ENCODE peak calls at places on chromosome 11, in five cellular contexts. One of them, this sample, is unnamed.

GRCh38 chr11:77967121-77967520 is 27.3 kb downstream of the INTS4 start:
- DNase-seq in fibroblast of pulmonary artery: no peak
- DNase-seq in A549: no peak
- DNase-seq in astrocyte of the cerebellum: no peak
- DNase-seq in heart right ventricle: no peak
- DNase-seq in this sample: no peak

GRCh38 chr11:20599424-20600346 is at the start of gene SLC6A5:
- DNase-seq in fibroblast of pulmonary artery: peak
- DNase-seq in A549: peak
- DNase-seq in heart right ventricle: peak
- DNase-seq in astrocyte of the cerebellum: peak
- DNase-seq in this sample: no peak

GRCh38 chr11:63635762-63636465 is 21.7 kb upstream of the PLAAT3 start:
- DNase-seq in astrocyte of the cerebellum: peak
- DNase-seq in fibroblast of pulmonary artery: peak
- DNase-seq in heart right ventricle: peak
- DNase-seq in A549: peak
- DNase-seq in this sample: no peak

GRCh38 chr11:19193916-19194315 is 7.9 kb downstream of the CSRP3 start:
- DNase-seq in astrocyte of the cerebellum: no peak
- DNase-seq in fibroblast of pulmonary artery: no peak
- DNase-seq in heart right ventricle: no peak
- DNase-seq in A549: no peak
- DNase-seq in this sample: no peak

GRCh38 chr11:82634091-82634490 is 99.6 kb downstream of the FAM181B start:
- DNase-seq in A549: no peak
- DNase-seq in astrocyte of the cerebellum: no peak
- DNase-seq in fibroblast of pulmonary artery: no peak
- DNase-seq in heart right ventricle: no peak
- DNase-seq in this sample: no peak

GRCh38 chr11:67054851-67055523 is 1.7 kb upstream of the RHOD start:
- DNase-seq in fibroblast of pulmonary artery: peak
- DNase-seq in astrocyte of the cerebellum: no peak
- DNase-seq in A549: peak
- DNase-seq in heart right ventricle: peak
- DNase-seq in this sample: peak

GRCh38 chr11:105489431-105489830 is 120.4 kb upstream of the GRIA4 start:
- DNase-seq in fibroblast of pulmonary artery: peak
- DNase-seq in heart right ventricle: no peak
- DNase-seq in A549: no peak
- DNase-seq in astrocyte of the cerebellum: peak
- DNase-seq in this sample: no peak

GRCh38 chr11:84345027-84345426 is 1058.9 kb upstream of the CCDC90B start:
- DNase-seq in A549: no peak
- DNase-seq in astrocyte of the cerebellum: no peak
- DNase-seq in fibroblast of pulmonary artery: no peak
- DNase-seq in heart right ventricle: no peak
- DNase-seq in this sample: no peak

GRCh38 chr11:74870485-74870884 is 78.4 kb downstream of the XRRA1 start:
- DNase-seq in A549: peak
- DNase-seq in astrocyte of the cerebellum: peak
- DNase-seq in fibroblast of pulmonary artery: peak
- DNase-seq in heart right ventricle: no peak
- DNase-seq in this sample: peak

GRCh38 chr11:8913961-8914660 is 3.1 kb downstream of the AKIP1 start:
- DNase-seq in fibroblast of pulmonary artery: peak
- DNase-seq in A549: peak
- DNase-seq in astrocyte of the cerebellum: no peak
- DNase-seq in heart right ventricle: no peak
- DNase-seq in this sample: no peak

GRCh38 chr11:12762696-12763324 is 88.6 kb downstream of the TEAD1 start:
- DNase-seq in astrocyte of the cerebellum: no peak
- DNase-seq in fibroblast of pulmonary artery: no peak
- DNase-seq in heart right ventricle: no peak
- DNase-seq in A549: no peak
- DNase-seq in this sample: no peak

GRCh38 chr11:18140145-18140544 is 7.8 kb downstream of the MRGPRX3 start:
- DNase-seq in fibroblast of pulmonary artery: no peak
- DNase-seq in A549: no peak
- DNase-seq in astrocyte of the cerebellum: no peak
- DNase-seq in heart right ventricle: no peak
- DNase-seq in this sample: no peak

GRCh38 chr11:125170406-125171031 is 6.0 kb downstream of the PKNOX2 start:
- DNase-seq in astrocyte of the cerebellum: peak
- DNase-seq in heart right ventricle: peak
- DNase-seq in fibroblast of pulmonary artery: peak
- DNase-seq in A549: no peak
- DNase-seq in this sample: no peak

GRCh38 chr11:27294654-27295053 is 68.4 kb downstream of the CCDC34 start:
- DNase-seq in fibroblast of pulmonary artery: no peak
- DNase-seq in A549: no peak
- DNase-seq in heart right ventricle: no peak
- DNase-seq in astrocyte of the cerebellum: no peak
- DNase-seq in this sample: no peak

GRCh38 chr11:77517753-77518152 is 43.9 kb upstream of the PAK1 start:
- DNase-seq in heart right ventricle: no peak
- DNase-seq in fibroblast of pulmonary artery: no peak
- DNase-seq in A549: no peak
- DNase-seq in astrocyte of the cerebellum: no peak
- DNase-seq in this sample: no peak

GRCh38 chr11:45791524-45791923 is 13.4 kb upstream of the SLC35C1 start:
- DNase-seq in fibroblast of pulmonary artery: no peak
- DNase-seq in heart right ventricle: no peak
- DNase-seq in astrocyte of the cerebellum: no peak
- DNase-seq in A549: no peak
- DNase-seq in this sample: no peak

GRCh38 chr11:122189259-122189658 is 73.2 kb upstream of the BLID start:
- DNase-seq in A549: peak
- DNase-seq in astrocyte of the cerebellum: peak
- DNase-seq in heart right ventricle: no peak
- DNase-seq in fibroblast of pulmonary artery: peak
- DNase-seq in this sample: peak

GRCh38 chr11:76808996-76809395 is 25.8 kb downstream of the TSKU start:
- DNase-seq in heart right ventricle: no peak
- DNase-seq in fibroblast of pulmonary artery: no peak
- DNase-seq in astrocyte of the cerebellum: no peak
- DNase-seq in A549: no peak
- DNase-seq in this sample: no peak

GRCh38 chr11:43952401-43953342 is 10.2 kb downstream of the C11orf96 start:
- DNase-seq in heart right ventricle: no peak
- DNase-seq in astrocyte of the cerebellum: no peak
- DNase-seq in fibroblast of pulmonary artery: no peak
- DNase-seq in A549: no peak
- DNase-seq in this sample: no peak

GRCh38 chr11:35785287-35786167 is 123.0 kb downstream of the TRIM44 start:
- DNase-seq in A549: no peak
- DNase-seq in fibroblast of pulmonary artery: peak
- DNase-seq in heart right ventricle: no peak
- DNase-seq in astrocyte of the cerebellum: no peak
- DNase-seq in this sample: no peak

GRCh38 chr11:10305964-10306918 is 1.4 kb downstream of the ADM start:
- DNase-seq in fibroblast of pulmonary artery: no peak
- DNase-seq in heart right ventricle: peak
- DNase-seq in A549: peak
- DNase-seq in astrocyte of the cerebellum: no peak
- DNase-seq in this sample: no peak

GRCh38 chr11:65329503-65329902 is 4.1 kb upstream of the DPF2 start:
- DNase-seq in heart right ventricle: no peak
- DNase-seq in fibroblast of pulmonary artery: no peak
- DNase-seq in astrocyte of the cerebellum: no peak
- DNase-seq in A549: no peak
- DNase-seq in this sample: no peak

GRCh38 chr11:78417175-78417887 is at the start of gene GAB2:
- DNase-seq in A549: no peak
- DNase-seq in astrocyte of the cerebellum: no peak
- DNase-seq in fibroblast of pulmonary artery: no peak
- DNase-seq in heart right ventricle: no peak
- DNase-seq in this sample: no peak

GRCh38 chr11:94668240-94668793 is 99.8 kb upstream of the AMOTL1 start:
- DNase-seq in A549: no peak
- DNase-seq in heart right ventricle: no peak
- DNase-seq in fibroblast of pulmonary artery: no peak
- DNase-seq in astrocyte of the cerebellum: no peak
- DNase-seq in this sample: no peak

GRCh38 chr11:72102162-72102561 is 935 bp downstream of the LAMTOR1 start:
- DNase-seq in A549: no peak
- DNase-seq in fibroblast of pulmonary artery: no peak
- DNase-seq in heart right ventricle: no peak
- DNase-seq in astrocyte of the cerebellum: no peak
- DNase-seq in this sample: no peak

GRCh38 chr11:107840120-107840479 is 18.5 kb downstream of the SLC35F2 start:
- DNase-seq in astrocyte of the cerebellum: no peak
- DNase-seq in heart right ventricle: no peak
- DNase-seq in fibroblast of pulmonary artery: no peak
- DNase-seq in A549: peak
- DNase-seq in this sample: no peak

GRCh38 chr11:110065189-110065588 is 28.0 kb upstream of the ZC3H12C start:
- DNase-seq in fibroblast of pulmonary artery: no peak
- DNase-seq in astrocyte of the cerebellum: no peak
- DNase-seq in heart right ventricle: no peak
- DNase-seq in A549: no peak
- DNase-seq in this sample: no peak

GRCh38 chr11:10730151-10730550 is 20.9 kb upstream of the CTR9 start:
- DNase-seq in astrocyte of the cerebellum: no peak
- DNase-seq in A549: no peak
- DNase-seq in heart right ventricle: no peak
- DNase-seq in fibroblast of pulmonary artery: no peak
- DNase-seq in this sample: no peak

GRCh38 chr11:8026982-8027381 is 39.8 kb downstream of the EIF3F start:
- DNase-seq in fibroblast of pulmonary artery: no peak
- DNase-seq in A549: no peak
- DNase-seq in heart right ventricle: no peak
- DNase-seq in astrocyte of the cerebellum: no peak
- DNase-seq in this sample: no peak

DNA sequence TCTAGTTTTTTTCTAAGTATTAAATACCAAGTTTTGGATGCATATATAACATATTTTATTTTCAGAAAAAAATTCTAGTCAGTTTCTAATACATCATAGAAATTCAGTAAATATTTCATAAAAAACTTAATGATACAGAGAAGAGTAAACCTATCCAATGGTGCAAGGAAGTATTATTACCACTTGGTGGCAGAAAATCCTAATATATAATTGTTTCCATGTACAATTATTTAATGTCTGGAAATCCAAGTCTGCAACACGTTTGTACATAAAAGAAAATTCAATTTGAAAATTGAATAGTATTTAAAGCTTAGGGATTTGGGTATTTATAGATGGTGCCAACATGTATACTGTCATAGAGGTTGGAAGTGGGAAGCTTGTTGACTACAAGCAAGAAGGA is 127.0 kb downstream of the TRPC6 start:
- DNase-seq in astrocyte of the cerebellum: no peak
- DNase-seq in heart right ventricle: no peak
- DNase-seq in fibroblast of pulmonary artery: peak
- DNase-seq in A549: no peak
- DNase-seq in this sample: no peak
- TF ChIP-seq CTCF in astrocyte of the cerebellum: peak
- TF ChIP-seq CTCF in heart right ventricle: peak
- TF ChIP-seq CTCF in fibroblast of pulmonary artery: peak
- TF ChIP-seq CTCF in A549: peak
- TF ChIP-seq CTCF in this sample: peak

GRCh38 chr11:15011741-15012140 is 39.6 kb upstream of the CALCA start:
- DNase-seq in heart right ventricle: no peak
- DNase-seq in fibroblast of pulmonary artery: no peak
- DNase-seq in A549: no peak
- DNase-seq in astrocyte of the cerebellum: no peak
- DNase-seq in this sample: no peak

GRCh38 chr11:15010860-15011259 is 38.7 kb upstream of the CALCA start:
- DNase-seq in A549: no peak
- DNase-seq in heart right ventricle: no peak
- DNase-seq in fibroblast of pulmonary artery: no peak
- DNase-seq in astrocyte of the cerebellum: no peak
- DNase-seq in this sample: no peak

GRCh38 chr11:15006139-15006759 is 34.1 kb upstream of the CALCA start:
- DNase-seq in heart right ventricle: no peak
- DNase-seq in A549: peak
- DNase-seq in fibroblast of pulmonary artery: peak
- DNase-seq in astrocyte of the cerebellum: peak
- DNase-seq in this sample: no peak
- TF ChIP-seq CTCF in heart right ventricle: peak
- TF ChIP-seq CTCF in A549: peak
- TF ChIP-seq CTCF in fibroblast of pulmonary artery: peak
- TF ChIP-seq CTCF in astrocyte of the cerebellum: no peak
- TF ChIP-seq CTCF in this sample: peak

GRCh38 chr11:2553886-2554285 is 109.1 kb downstream of the KCNQ1 start:
- DNase-seq in astrocyte of the cerebellum: no peak
- DNase-seq in heart right ventricle: no peak
- DNase-seq in fibroblast of pulmonary artery: no peak
- DNase-seq in A549: no peak
- DNase-seq in this sample: no peak
- TF ChIP-seq CTCF in astrocyte of the cerebellum: no peak
- TF ChIP-seq CTCF in heart right ventricle: no peak
- TF ChIP-seq CTCF in fibroblast of pulmonary artery: no peak
- TF ChIP-seq CTCF in A549: no peak
- TF ChIP-seq CTCF in this sample: no peak

GRCh38 chr11:123671534-123671933 is 17.1 kb upstream of the SCN3B start:
- DNase-seq in A549: no peak
- DNase-seq in fibroblast of pulmonary artery: no peak
- DNase-seq in astrocyte of the cerebellum: no peak
- DNase-seq in heart right ventricle: no peak
- DNase-seq in this sample: no peak
- TF ChIP-seq CTCF in A549: no peak
- TF ChIP-seq CTCF in fibroblast of pulmonary artery: no peak
- TF ChIP-seq CTCF in astrocyte of the cerebellum: no peak
- TF ChIP-seq CTCF in heart right ventricle: no peak
- TF ChIP-seq CTCF in this sample: no peak

DNA sequence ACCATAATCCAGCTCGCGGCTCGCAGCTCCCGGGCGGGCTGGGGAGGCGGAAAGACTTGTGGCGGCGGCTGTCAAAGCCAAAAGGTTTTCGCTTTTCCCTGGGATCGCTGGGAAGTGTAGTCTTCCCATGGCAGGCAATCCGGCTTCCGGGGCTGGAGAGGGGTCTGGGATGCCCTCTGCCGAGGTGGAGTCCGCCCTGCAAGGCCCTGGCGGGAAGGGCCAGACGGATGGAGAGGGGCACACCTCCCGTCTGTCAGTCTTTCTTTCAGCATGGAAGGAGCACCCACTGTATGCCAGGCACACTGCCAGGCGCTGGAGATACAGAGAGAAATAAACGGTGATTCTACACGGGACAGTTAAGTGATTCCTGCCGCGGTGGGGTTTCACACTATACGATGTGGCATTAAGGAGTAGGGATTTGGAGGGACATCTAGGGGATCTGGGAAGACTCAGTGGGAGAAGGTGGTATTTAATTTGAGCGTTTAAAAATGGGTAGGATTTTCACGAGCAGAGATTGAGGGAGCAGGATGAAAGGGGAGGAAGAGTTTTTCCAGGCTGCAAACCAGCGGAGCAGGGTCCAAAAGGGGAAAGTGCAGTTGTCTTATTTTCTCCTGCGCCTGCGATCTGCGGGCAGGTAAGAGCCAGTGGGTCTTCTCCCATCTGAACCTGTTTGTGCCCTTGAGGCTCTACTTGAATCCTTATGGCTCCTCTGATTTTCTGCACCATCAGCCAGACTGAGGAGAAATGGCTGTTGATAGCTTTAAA is at the start of gene BACE1:
- DNase-seq in A549: peak
- DNase-seq in astrocyte of the cerebellum: peak
- DNase-seq in heart right ventricle: peak
- DNase-seq in fibroblast of pulmonary artery: peak
- DNase-seq in this sample: peak
- TF ChIP-seq CTCF in A549: peak
- TF ChIP-seq CTCF in astrocyte of the cerebellum: peak
- TF ChIP-seq CTCF in heart right ventricle: peak
- TF ChIP-seq CTCF in fibroblast of pulmonary artery: peak
- TF ChIP-seq CTCF in this sample: peak

This sample was measured in AG09319.